ENCODE peak calls at places on chromosomes 11 and 22, in five cellular contexts. W is HepG2, I is NT2/D1, R is H1, S is GM12878. M is an unnamed sample.

GRCh38 chr11:112503410-112503809 is 242.8 kb upstream of the PLET1 start:
- DNase-seq in R (no peak), I (no peak), S (no peak), W (no peak), M (no peak)

GRCh38 chr11:132131962-132132361 is 761.5 kb downstream of the NTM start:
- DNase-seq in I (no peak), R (no peak), S (no peak), W (no peak), M (no peak)

GRCh38 chr11:21465920-21466319 is 727.0 kb upstream of the ANO5 start:
- DNase-seq in R (no peak), I (no peak), S (no peak), W (no peak), M (no peak)

GRCh38 chr11:117230286-117230961 is 1.4 kb downstream of the PCSK7 start:
- DNase-seq in W (no peak), S (peak; percentile 45), R (no peak), I (no peak), M (no peak)

GRCh38 chr22:47199261-47199948 is 437.0 kb downstream of the TBC1D22A start:
- DNase-seq in S (no peak), I (no peak), W (no peak), R (no peak), M (no peak)

GRCh38 chr11:14499178-14499559 is 442 bp downstream of the COPB1 start:
- DNase-seq in R (no peak), S (no peak), I (no peak), W (peak; percentile 12), M (no peak)

GRCh38 chr11:63839508-63840355 is 822 bp downstream of the MARK2 start:
- DNase-seq in I (no peak), S (no peak), W (no peak), R (no peak), M (no peak)

GRCh38 chr22:43449205-43449830 is 37.5 kb downstream of the MPPED1 start:
- DNase-seq in S (no peak), W (no peak), I (no peak), R (peak; percentile 7), M (peak; percentile 30)

GRCh38 chr11:76911415-76911808 is 50.7 kb downstream of the ACER3 start:
- DNase-seq in R (no peak), I (no peak), W (no peak), S (no peak), M (no peak)

GRCh38 chr22:20776624-20777405 is 2.9 kb downstream of the SERPIND1 start:
- DNase-seq in W (peak; percentile 86), I (no peak), R (no peak), S (no peak), M (no peak)

GRCh38 chr11:101428918-101429317 is 154.9 kb downstream of the TRPC6 start:
- DNase-seq in S (no peak), I (peak; percentile 40), R (no peak), W (peak; percentile 7), M (peak; percentile 24)

DNA sequence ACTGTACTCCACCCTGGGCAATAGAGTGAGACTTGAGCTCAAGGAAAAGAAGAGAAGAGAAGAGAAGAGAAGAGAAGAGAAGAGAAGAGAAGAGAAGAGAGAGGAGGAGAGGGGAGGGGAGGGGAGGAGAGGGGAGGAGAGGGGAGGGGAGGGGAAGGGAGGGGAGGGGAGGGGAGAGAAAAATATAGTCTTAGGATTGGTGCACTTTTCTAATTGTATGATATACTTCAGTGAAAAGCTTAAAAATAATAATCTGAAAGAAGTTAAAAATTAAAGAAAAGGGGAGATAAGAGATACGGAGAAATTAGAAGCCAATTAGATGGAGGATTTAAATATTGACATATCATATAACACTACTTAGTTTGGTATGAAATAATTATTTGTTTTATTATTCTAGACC is 19.3 kb downstream of the OR52A5 start:
- DNase-seq in R (no peak), W (no peak), I (no peak), S (no peak), M (no peak)
- TF ChIP-seq SUZ12 in R (no peak), W (no peak), I (no peak), S (no peak), M (no peak)

DNA sequence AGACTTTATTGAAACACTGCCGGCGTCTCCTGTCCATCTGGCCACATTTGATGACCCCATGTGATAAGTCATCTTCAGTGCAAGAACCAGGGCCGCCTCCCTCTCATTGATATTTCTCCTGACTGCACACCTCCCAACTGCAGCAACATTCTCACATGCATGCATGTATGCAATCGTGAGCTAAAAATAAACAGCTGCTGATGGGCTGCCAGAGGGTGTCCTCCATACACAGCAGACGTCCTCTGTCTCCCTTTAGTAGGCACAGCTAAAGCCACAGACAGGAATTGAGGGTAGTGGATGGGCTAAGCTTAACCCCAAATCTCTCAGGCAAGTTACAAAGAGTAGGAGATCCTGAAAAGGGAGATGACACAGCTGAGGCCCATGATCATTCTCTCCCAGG is 106.7 kb upstream of the HSD17B12 start:
- DNase-seq in S (no peak), I (no peak), W (no peak), R (no peak), M (no peak)
- TF ChIP-seq SUZ12 in S (no peak), I (no peak), W (no peak), R (no peak), M (no peak)

GRCh38 chr22:19713228-19713627 is 1.1 kb upstream of the SEPTIN5 start:
- DNase-seq in W (no peak), S (no peak), R (no peak), I (no peak), M (no peak)
- TF ChIP-seq SUZ12 in W (no peak), S (no peak), R (peak; percentile 16), I (no peak), M (no peak)

DNA sequence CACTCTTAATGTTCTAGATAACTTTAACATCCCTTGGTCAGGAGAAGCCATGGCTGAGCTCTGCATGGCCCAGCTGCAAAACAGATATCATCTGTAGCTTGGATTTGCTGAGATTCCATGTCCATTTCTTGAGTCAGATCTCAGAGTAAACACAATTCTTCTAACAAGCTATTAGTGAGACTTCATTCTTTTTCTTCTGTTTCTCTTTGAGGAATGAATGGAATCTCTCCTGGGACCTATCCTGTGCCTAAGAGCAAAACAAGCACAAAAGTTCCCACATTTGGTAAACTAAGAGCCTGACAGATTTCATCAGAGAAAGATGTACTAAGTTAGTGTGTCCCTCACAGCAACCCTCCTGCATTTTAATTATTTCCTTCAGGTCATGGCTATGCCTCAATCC is 142.8 kb downstream of the MAML2 start:
- DNase-seq in R (no peak), W (no peak), I (no peak), S (no peak), M (no peak)
- TF ChIP-seq SUZ12 in R (no peak), W (no peak), I (no peak), S (no peak), M (no peak)

M was measured in HEK293T.